ENCODE peak calls at places on chromosomes 5 and 9, in seven cellular contexts. G, T, V, O, I, H and D are unnamed samples.

GRCh38 chr5:36298546-36298945 is 3.2 kb downstream of the RANBP3L start:
- DNase-seq in G (no peak), T (no peak), V (no peak), O (no peak), I (no peak), H (no peak), D (no peak)

GRCh38 chr9:129208191-129209091 is 30.4 kb upstream of the IER5L start:
- DNase-seq in G (no peak), T (peak), V (no peak), O (no peak), I (no peak), H (no peak), D (peak)

GRCh38 chr5:172881691-172882370 is 47.8 kb downstream of the ERGIC1 start:
- DNase-seq in G (no peak), T (no peak), V (no peak), O (no peak), I (no peak), H (peak), D (no peak)

GRCh38 chr9:118367383-118367782 is 663.2 kb downstream of the TLR4 start:
- DNase-seq in G (no peak), T (no peak), V (no peak), O (no peak), I (no peak), H (no peak), D (no peak)

GRCh38 chr5:19866088-19866446 is 121.9 kb downstream of the CDH18 start:
- DNase-seq in G (no peak), T (no peak), V (no peak), O (no peak), I (no peak), H (no peak), D (no peak)

GRCh38 chr5:134510970-134511795 is 14.3 kb upstream of the JADE2 start:
- DNase-seq in G (no peak), T (peak), V (no peak), O (no peak), I (no peak), H (peak), D (no peak)

GRCh38 chr9:35518981-35519679 is 29.2 kb downstream of the RUSC2 start:
- DNase-seq in G (no peak), T (no peak), V (no peak), O (no peak), I (no peak), H (peak), D (no peak)

GRCh38 chr5:176185133-176185733 is 53.0 kb upstream of the SIMC1 start:
- DNase-seq in G (no peak), T (no peak), V (no peak), O (no peak), I (no peak), H (no peak), D (no peak)

GRCh38 chr9:84419203-84419602 is 78.6 kb upstream of the SLC28A3 start:
- DNase-seq in G (no peak), T (no peak), V (no peak), O (no peak), I (no peak), H (no peak), D (no peak)